ENCODE peak calls at places on chromosomes 7 and 10, in five cellular contexts. Z is HFFc6, K is neural progenitor cell, L is suprapubic skin, I is H9. S is an unnamed sample.

GRCh38 chr7:7122701-7123281 is 59.6 kb upstream of the C1GALT1 start:
- DNase-seq in Z (peak), K (no peak), L (no peak), I (no peak), S (no peak)

GRCh38 chr10:46075869-46076268 is 29.8 kb upstream of the MSMB start:
- DNase-seq in Z (no peak), K (no peak), L (no peak), I (no peak), S (no peak)

GRCh38 chr7:135859548-135859947 is 110.9 kb upstream of the FAM180A start:
- DNase-seq in Z (peak), K (no peak), L (no peak), I (no peak), S (no peak)

GRCh38 chr7:95772298-95772770 is at the start of gene DYNC1I1:
- DNase-seq in Z (no peak), K (peak), L (peak), I (peak), S (peak)

GRCh38 chr10:98267894-98268693 is at the start of gene LOXL4:
- DNase-seq in Z (no peak), K (peak), L (peak), I (no peak), S (no peak)

GRCh38 chr10:47051741-47052238 is 140.6 kb downstream of the PTPN20 start:
- DNase-seq in Z (no peak), K (no peak), L (no peak), I (no peak), S (no peak)

GRCh38 chr7:2084781-2085505 is 147.8 kb downstream of the MAD1L1 start:
- DNase-seq in Z (no peak), K (no peak), L (no peak), I (no peak), S (no peak)

GRCh38 chr10:1581189-1581588 is 156.1 kb downstream of the ADARB2 start:
- DNase-seq in Z (no peak), K (no peak), L (no peak), I (peak), S (no peak)

GRCh38 chr7:130941322-130942210 is 207.6 kb upstream of the KLF14 start:
- DNase-seq in Z (no peak), K (no peak), L (no peak), I (no peak), S (no peak)

GRCh38 chr7:44678096-44678467 is 70.6 kb upstream of the ZMIZ2 start:
- DNase-seq in Z (no peak), K (no peak), L (peak), I (no peak), S (no peak)

GRCh38 chr7:66905689-66906088 is 15.3 kb upstream of the TMEM248 start:
- DNase-seq in Z (no peak), K (no peak), L (no peak), I (peak), S (no peak)

GRCh38 chr10:124152781-124153600 is 59.6 kb upstream of the CHST15 start:
- DNase-seq in Z (peak), K (no peak), L (no peak), I (peak), S (peak)

GRCh38 chr7:47596502-47597202 is 14.7 kb upstream of the TNS3 start:
- DNase-seq in Z (no peak), K (no peak), L (no peak), I (no peak), S (peak)

GRCh38 chr10:63910806-63911205 is 389.6 kb downstream of the REEP3 start:
- DNase-seq in Z (no peak), K (peak), L (no peak), I (no peak), S (no peak)

GRCh38 chr7:89334785-89335184 is 539.2 kb upstream of the TEX47 start:
- DNase-seq in Z (no peak), K (no peak), L (no peak), I (no peak), S (no peak)

GRCh38 chr10:116737582-116738358 is 4.6 kb downstream of the HSPA12A start:
- DNase-seq in Z (no peak), K (no peak), L (no peak), I (peak), S (peak)

GRCh38 chr10:71547841-71548493 is 151.2 kb downstream of the CDH23 start:
- DNase-seq in Z (no peak), K (peak), L (no peak), I (no peak), S (no peak)

GRCh38 chr7:17593854-17594419 is 295.5 kb downstream of the AHR start:
- DNase-seq in Z (no peak), K (no peak), L (no peak), I (no peak), S (no peak)

GRCh38 chr7:129163875-129164544 is 19.5 kb downstream of the TSPAN33 start:
- DNase-seq in Z (peak), K (peak), L (no peak), I (no peak), S (no peak)

GRCh38 chr10:110764378-110764777 is 107.3 kb upstream of the PDCD4 start:
- DNase-seq in Z (no peak), K (no peak), L (no peak), I (no peak), S (no peak)

GRCh38 chr10:58981846-58982245 is 194.6 kb upstream of the PHYHIPL start:
- DNase-seq in Z (no peak), K (peak), L (no peak), I (peak), S (no peak)

GRCh38 chr10:454860-455259 is 234.6 kb downstream of the DIP2C start:
- DNase-seq in Z (peak), K (no peak), L (no peak), I (no peak), S (no peak)

GRCh38 chr7:65448824-65449504 is 75.3 kb downstream of the ZNF92 start:
- DNase-seq in Z (peak), K (no peak), L (no peak), I (no peak), S (no peak)

GRCh38 chr10:120945801-120946302 is 94.7 kb downstream of the WDR11 start:
- DNase-seq in Z (no peak), K (no peak), L (no peak), I (no peak), S (no peak)

GRCh38 chr10:60312818-60313588 is 76.7 kb downstream of the ANK3 start:
- DNase-seq in Z (peak), K (no peak), L (no peak), I (no peak), S (no peak)

GRCh38 chr10:58919927-58920654 is 256.4 kb upstream of the PHYHIPL start:
- DNase-seq in Z (peak), K (peak), L (no peak), I (no peak), S (no peak)

GRCh38 chr7:4028221-4028620 is 653.9 kb upstream of the FOXK1 start:
- DNase-seq in Z (no peak), K (no peak), L (peak), I (no peak), S (no peak)

GRCh38 chr7:29194206-29194593 is 375 bp upstream of the CHN2 start:
- DNase-seq in Z (no peak), K (peak), L (no peak), I (peak), S (peak)

GRCh38 chr10:78605800-78606350 is 462.9 kb upstream of the ZMIZ1 start:
- DNase-seq in Z (peak), K (no peak), L (no peak), I (peak), S (no peak)
- TF ChIP-seq CTCF in Z (peak), K (no peak), L (no peak), I (peak), S (no peak)

GRCh38 chr10:101495324-101495925 is 92.6 kb downstream of the POLL start:
- DNase-seq in Z (peak), K (peak), L (no peak), I (no peak), S (no peak)
- TF ChIP-seq CTCF in Z (peak), K (peak), L (no peak), I (peak), S (no peak)

GRCh38 chr10:122288917-122289316 is 17.8 kb downstream of the BTBD16 start:
- DNase-seq in Z (no peak), K (no peak), L (no peak), I (no peak), S (no peak)

GRCh38 chr10:122285506-122286444 is 14.7 kb downstream of the BTBD16 start:
- DNase-seq in Z (no peak), K (no peak), L (no peak), I (no peak), S (no peak)

GRCh38 chr10:122290334-122290733 is 19.2 kb downstream of the BTBD16 start:
- DNase-seq in Z (no peak), K (no peak), L (no peak), I (no peak), S (no peak)

GRCh38 chr10:122287584-122287983 is 16.5 kb downstream of the BTBD16 start:
- DNase-seq in Z (no peak), K (no peak), L (no peak), I (no peak), S (no peak)

DNA sequence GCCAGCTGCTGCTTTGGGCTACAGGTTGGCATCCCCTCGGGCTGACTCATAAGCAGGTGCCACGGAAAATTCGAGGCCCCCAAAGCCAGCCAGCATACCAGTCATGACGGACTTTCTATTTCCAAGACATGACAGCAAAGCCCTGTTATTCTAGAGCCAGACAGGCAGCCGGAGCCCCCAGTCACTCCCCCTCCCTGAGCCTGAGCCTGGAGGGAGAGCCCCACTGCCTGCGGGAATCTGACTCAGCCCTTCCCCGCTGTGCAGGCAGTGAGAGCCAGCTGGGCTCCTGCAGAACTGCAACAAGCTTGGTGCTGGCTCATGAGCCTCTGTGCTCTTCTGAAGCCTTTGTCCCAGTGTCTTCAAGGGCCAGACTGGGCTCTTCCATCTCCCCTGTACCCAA is 15.8 kb downstream of the BTBD16 start:
- DNase-seq in Z (peak), K (peak), L (no peak), I (peak), S (no peak)
- TF ChIP-seq CTCF in Z (no peak), K (no peak), L (no peak), I (no peak), S (no peak)

GRCh38 chr10:132788180-132788830 is 2.4 kb upstream of the NKX6-2 start:
- DNase-seq in Z (no peak), K (peak), L (no peak), I (no peak), S (peak)
- TF ChIP-seq CTCF in Z (peak), K (peak), L (no peak), I (peak), S (no peak)

GRCh38 chr10:102393411-102394078 is 2.0 kb upstream of the NFKB2 start:
- DNase-seq in Z (no peak), K (peak), L (no peak), I (no peak), S (no peak)

GRCh38 chr10:102392306-102392705 is 3.2 kb upstream of the NFKB2 start:
- DNase-seq in Z (no peak), K (no peak), L (no peak), I (no peak), S (no peak)

GRCh38 chr10:102395677-102396197 is at the start of gene NFKB2:
- DNase-seq in Z (peak), K (no peak), L (no peak), I (no peak), S (no peak)

GRCh38 chr10:102394801-102395676 is 466 bp upstream of the NFKB2 start:
- DNase-seq in Z (no peak), K (peak), L (peak), I (peak), S (peak)

DNA sequence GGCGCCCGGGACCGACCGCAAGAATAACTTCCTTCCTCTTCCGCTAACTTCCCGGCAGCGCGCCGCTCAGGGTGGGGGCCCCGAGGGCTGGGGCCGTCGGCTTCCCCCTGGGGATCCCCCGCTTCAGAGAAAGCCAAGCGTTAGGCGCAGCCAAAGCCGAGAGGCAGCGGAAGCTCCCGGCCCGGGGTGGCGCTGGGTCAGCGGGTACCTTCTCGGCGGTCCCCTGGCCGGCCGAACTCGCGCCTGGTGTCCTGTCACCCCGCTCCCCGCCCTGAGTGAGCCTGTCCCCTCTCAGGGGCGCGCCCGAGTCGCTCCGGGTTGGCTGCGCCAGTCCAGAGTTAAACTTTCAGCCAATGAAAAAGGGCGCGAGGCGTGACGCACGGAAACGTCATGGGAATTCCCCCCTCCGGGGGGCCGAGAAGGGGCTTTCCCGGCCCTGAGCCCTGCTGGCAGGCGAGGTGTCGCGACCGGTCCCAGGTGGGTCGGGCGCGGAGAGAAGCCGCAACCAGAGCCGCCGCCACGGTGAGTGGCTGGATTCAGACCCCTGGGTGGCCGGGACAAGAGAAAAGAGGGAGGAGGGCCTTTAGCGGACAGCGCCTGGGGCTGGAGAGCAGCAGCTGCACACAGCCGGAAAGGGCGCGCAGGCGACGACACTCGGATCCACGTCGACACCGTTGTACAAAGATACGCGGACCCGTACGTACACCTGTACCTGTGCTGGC is 1.3 kb upstream of the NFKB2 start:
- DNase-seq in Z (peak), K (peak), L (peak), I (peak), S (peak)
- TF ChIP-seq CTCF in Z (peak), K (peak), L (no peak), I (peak), S (peak)

DNA sequence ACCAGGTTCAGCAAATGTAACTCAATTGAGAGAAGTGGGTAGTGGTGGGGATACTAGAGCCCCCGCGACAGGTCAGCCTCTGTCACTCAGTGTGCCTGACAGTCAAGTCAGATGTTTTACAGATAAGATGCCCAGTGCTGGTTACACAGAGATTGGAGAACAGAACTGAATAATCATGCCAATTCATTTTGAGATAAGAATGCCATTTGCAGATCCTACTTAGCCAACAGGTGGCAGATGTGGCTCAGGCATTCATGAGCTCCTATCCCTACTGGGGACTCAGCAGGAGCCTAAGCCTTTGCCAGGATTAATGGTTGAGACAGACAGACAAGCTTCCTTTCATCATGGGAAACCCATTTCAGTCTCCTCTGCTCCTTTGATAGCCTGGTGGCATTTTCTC is 137.8 kb downstream of the MAPK8 start:
- DNase-seq in Z (peak), K (peak), L (no peak), I (peak), S (no peak)
- TF ChIP-seq CTCF in Z (peak), K (peak), L (no peak), I (peak), S (no peak)

GRCh38 chr7:45865594-45866410 is 7.1 kb downstream of the CCDC201 start:
- DNase-seq in Z (peak), K (no peak), L (no peak), I (no peak), S (no peak)

GRCh38 chr7:45869426-45869825 is 3.5 kb downstream of the CCDC201 start:
- DNase-seq in Z (peak), K (no peak), L (no peak), I (no peak), S (no peak)

GRCh38 chr7:45867471-45867870 is 5.4 kb downstream of the CCDC201 start:
- DNase-seq in Z (no peak), K (no peak), L (no peak), I (no peak), S (no peak)

DNA sequence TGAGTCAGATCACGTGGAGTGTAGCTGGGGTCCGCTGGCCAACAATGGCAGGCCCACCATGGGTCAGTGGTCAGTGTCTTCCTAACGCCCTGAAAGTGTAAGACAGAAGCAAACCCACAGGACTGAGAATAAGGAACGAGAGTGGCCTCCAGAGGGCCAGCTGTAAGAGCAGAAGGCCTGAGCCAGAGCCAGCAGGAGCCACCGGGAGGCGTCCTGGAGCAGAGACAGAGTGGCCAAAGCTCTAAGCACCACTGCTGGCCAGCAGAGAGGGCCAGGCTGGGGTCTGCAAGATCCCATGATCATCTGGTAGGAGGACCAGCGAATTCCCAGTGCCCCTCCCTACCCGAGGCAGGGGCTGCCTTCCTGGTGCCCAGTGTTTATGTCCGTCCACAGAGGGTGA is 9.2 kb downstream of the CCDC201 start:
- DNase-seq in Z (no peak), K (peak), L (no peak), I (peak), S (peak)
- TF ChIP-seq CTCF in Z (peak), K (peak), L (no peak), I (peak), S (no peak)

DNA sequence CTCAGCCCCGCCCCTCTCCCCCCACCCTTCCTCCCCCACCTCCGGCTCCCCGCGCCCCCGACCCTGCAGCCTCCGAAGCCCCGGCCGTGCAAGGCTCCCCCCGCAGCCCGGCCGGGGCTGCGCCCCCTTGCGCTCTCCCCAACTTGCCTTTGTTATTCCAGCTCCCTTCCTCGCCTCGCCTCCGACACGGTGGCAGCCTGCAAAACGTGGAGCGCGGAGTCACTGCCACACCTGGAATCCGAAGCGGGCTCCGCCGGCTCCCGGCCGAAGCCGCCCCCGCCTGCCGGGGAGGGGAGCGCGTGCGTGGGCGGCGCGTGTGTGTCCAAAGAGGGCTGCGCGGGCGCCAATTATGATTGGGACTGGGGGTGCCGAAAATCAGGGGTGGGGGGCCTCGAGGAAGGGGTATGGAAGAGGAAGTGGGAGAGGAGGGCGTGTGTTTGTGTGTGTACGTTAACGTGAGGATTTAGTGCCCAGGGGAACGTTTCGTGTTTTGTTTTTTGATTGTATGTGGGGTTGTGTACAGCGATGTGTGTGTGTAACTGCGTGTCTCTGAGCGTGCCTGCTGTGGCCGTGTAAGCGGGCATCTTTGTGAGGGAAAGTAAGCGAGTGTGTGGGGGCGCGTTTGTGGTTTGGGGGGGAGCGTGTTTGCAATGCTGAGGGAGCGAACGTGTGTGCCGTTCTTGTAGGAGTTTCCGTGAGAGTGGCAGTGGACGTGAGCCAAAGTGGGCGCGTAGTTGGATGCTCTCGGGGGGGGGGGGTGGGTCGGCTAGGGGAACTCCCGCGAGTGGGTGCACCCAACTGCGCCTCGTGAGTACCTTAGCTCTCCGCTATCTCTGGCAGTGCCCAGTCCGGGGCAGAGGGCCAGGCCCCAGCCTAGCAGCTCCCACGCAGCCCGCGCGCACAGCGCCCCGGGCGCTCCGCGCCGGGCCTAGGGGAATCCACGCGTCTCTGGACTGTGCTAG is 1.2 kb upstream of the ZMIZ1 start:
- DNase-seq in Z (peak), K (peak), L (peak), I (peak), S (peak)
- TF ChIP-seq CTCF in Z (peak), K (peak), L (peak), I (no peak), S (peak)

GRCh38 chr7:25179771-25180591 is 48.3 kb downstream of the NPVF start:
- DNase-seq in Z (peak), K (peak), L (peak), I (peak), S (peak)
- TF ChIP-seq CTCF in Z (peak), K (peak), L (peak), I (peak), S (peak)

GRCh38 chr7:40704172-40704571 is 569.4 kb downstream of the SUGCT start:
- DNase-seq in Z (no peak), K (no peak), L (no peak), I (no peak), S (no peak)
- TF ChIP-seq CTCF in Z (peak), K (peak), L (no peak), I (peak), S (no peak)

S was measured in endothelial cell.